ENCODE peak calls at places on chromosomes 3 and 15, in eight cellular contexts. One of them, this sample, is unnamed.

GRCh38 chr3:197791120-197792018 is at the start of gene LRCH3:
- DNase-seq in adrenal gland: peak
- DNase-seq in AG09309: no peak
- DNase-seq in thoracic aorta: peak
- DNase-seq in SK-N-SH: peak
- DNase-seq in Panc1: no peak
- DNase-seq in colonic mucosa: peak
- DNase-seq in uterus: peak
- DNase-seq in this sample: peak

GRCh38 chr15:22979069-22979698 is 984 bp downstream of the CYFIP1 start:
- DNase-seq in adrenal gland: peak
- DNase-seq in AG09309: no peak
- DNase-seq in thoracic aorta: no peak
- DNase-seq in SK-N-SH: peak
- DNase-seq in Panc1: no peak
- DNase-seq in colonic mucosa: peak
- DNase-seq in uterus: no peak
- DNase-seq in this sample: peak

GRCh38 chr3:9019244-9019961 is 56.1 kb upstream of the RAD18 start:
- DNase-seq in adrenal gland: no peak
- DNase-seq in AG09309: no peak
- DNase-seq in thoracic aorta: no peak
- DNase-seq in SK-N-SH: no peak
- DNase-seq in Panc1: no peak
- DNase-seq in colonic mucosa: no peak
- DNase-seq in uterus: no peak
- DNase-seq in this sample: no peak

GRCh38 chr15:93030430-93031102 is 58.4 kb downstream of the RGMA start:
- DNase-seq in adrenal gland: peak
- DNase-seq in AG09309: no peak
- DNase-seq in thoracic aorta: peak
- DNase-seq in SK-N-SH: peak
- DNase-seq in Panc1: peak
- DNase-seq in colonic mucosa: peak
- DNase-seq in uterus: peak
- DNase-seq in this sample: peak

GRCh38 chr3:177236704-177237103 is 39.4 kb upstream of the TBL1XR1 start:
- DNase-seq in adrenal gland: no peak
- DNase-seq in AG09309: no peak
- DNase-seq in thoracic aorta: no peak
- DNase-seq in SK-N-SH: no peak
- DNase-seq in Panc1: no peak
- DNase-seq in colonic mucosa: no peak
- DNase-seq in uterus: no peak
- DNase-seq in this sample: no peak

GRCh38 chr15:69979783-69980182 is 117.9 kb downstream of the TLE3 start:
- DNase-seq in adrenal gland: no peak
- DNase-seq in AG09309: no peak
- DNase-seq in thoracic aorta: no peak
- DNase-seq in SK-N-SH: no peak
- DNase-seq in Panc1: no peak
- DNase-seq in colonic mucosa: no peak
- DNase-seq in uterus: no peak
- DNase-seq in this sample: no peak

GRCh38 chr3:101853971-101854370 is 4.7 kb downstream of the NFKBIZ start:
- DNase-seq in adrenal gland: no peak
- DNase-seq in AG09309: no peak
- DNase-seq in thoracic aorta: no peak
- DNase-seq in SK-N-SH: no peak
- DNase-seq in Panc1: no peak
- DNase-seq in colonic mucosa: no peak
- DNase-seq in uterus: no peak
- DNase-seq in this sample: no peak

GRCh38 chr15:83066034-83066760 is 855 bp downstream of the BTBD1 start:
- DNase-seq in adrenal gland: no peak
- DNase-seq in AG09309: no peak
- DNase-seq in thoracic aorta: no peak
- DNase-seq in SK-N-SH: no peak
- DNase-seq in Panc1: no peak
- DNase-seq in colonic mucosa: peak
- DNase-seq in uterus: no peak
- DNase-seq in this sample: no peak

GRCh38 chr3:137768361-137769320 is 4.5 kb downstream of the SOX14 start:
- DNase-seq in adrenal gland: no peak
- DNase-seq in AG09309: no peak
- DNase-seq in thoracic aorta: no peak
- DNase-seq in SK-N-SH: peak
- DNase-seq in Panc1: no peak
- DNase-seq in colonic mucosa: no peak
- DNase-seq in uterus: no peak
- DNase-seq in this sample: no peak

GRCh38 chr3:56133423-56133822 is 334.8 kb downstream of the ERC2 start:
- DNase-seq in adrenal gland: no peak
- DNase-seq in AG09309: peak
- DNase-seq in thoracic aorta: no peak
- DNase-seq in SK-N-SH: no peak
- DNase-seq in Panc1: no peak
- DNase-seq in colonic mucosa: no peak
- DNase-seq in uterus: no peak
- DNase-seq in this sample: no peak

GRCh38 chr15:66231421-66232266 is 21.9 kb downstream of the MEGF11 start:
- DNase-seq in adrenal gland: no peak
- DNase-seq in AG09309: no peak
- DNase-seq in thoracic aorta: no peak
- DNase-seq in SK-N-SH: peak
- DNase-seq in Panc1: no peak
- DNase-seq in colonic mucosa: no peak
- DNase-seq in uterus: no peak
- DNase-seq in this sample: no peak

GRCh38 chr3:122952509-122952908 is 75.1 kb downstream of the SEMA5B start:
- DNase-seq in adrenal gland: no peak
- DNase-seq in AG09309: no peak
- DNase-seq in thoracic aorta: no peak
- DNase-seq in SK-N-SH: no peak
- DNase-seq in Panc1: no peak
- DNase-seq in colonic mucosa: no peak
- DNase-seq in uterus: no peak
- DNase-seq in this sample: no peak

GRCh38 chr3:177777699-177778098 is 580.4 kb upstream of the TBL1XR1 start:
- DNase-seq in adrenal gland: peak
- DNase-seq in AG09309: no peak
- DNase-seq in thoracic aorta: no peak
- DNase-seq in SK-N-SH: peak
- DNase-seq in Panc1: peak
- DNase-seq in colonic mucosa: peak
- DNase-seq in uterus: no peak
- DNase-seq in this sample: peak

GRCh38 chr15:75659141-75659771 is 11.5 kb downstream of the SNX33 start:
- DNase-seq in adrenal gland: no peak
- DNase-seq in AG09309: no peak
- DNase-seq in thoracic aorta: no peak
- DNase-seq in SK-N-SH: no peak
- DNase-seq in Panc1: no peak
- DNase-seq in colonic mucosa: no peak
- DNase-seq in uterus: no peak
- DNase-seq in this sample: no peak

DNA sequence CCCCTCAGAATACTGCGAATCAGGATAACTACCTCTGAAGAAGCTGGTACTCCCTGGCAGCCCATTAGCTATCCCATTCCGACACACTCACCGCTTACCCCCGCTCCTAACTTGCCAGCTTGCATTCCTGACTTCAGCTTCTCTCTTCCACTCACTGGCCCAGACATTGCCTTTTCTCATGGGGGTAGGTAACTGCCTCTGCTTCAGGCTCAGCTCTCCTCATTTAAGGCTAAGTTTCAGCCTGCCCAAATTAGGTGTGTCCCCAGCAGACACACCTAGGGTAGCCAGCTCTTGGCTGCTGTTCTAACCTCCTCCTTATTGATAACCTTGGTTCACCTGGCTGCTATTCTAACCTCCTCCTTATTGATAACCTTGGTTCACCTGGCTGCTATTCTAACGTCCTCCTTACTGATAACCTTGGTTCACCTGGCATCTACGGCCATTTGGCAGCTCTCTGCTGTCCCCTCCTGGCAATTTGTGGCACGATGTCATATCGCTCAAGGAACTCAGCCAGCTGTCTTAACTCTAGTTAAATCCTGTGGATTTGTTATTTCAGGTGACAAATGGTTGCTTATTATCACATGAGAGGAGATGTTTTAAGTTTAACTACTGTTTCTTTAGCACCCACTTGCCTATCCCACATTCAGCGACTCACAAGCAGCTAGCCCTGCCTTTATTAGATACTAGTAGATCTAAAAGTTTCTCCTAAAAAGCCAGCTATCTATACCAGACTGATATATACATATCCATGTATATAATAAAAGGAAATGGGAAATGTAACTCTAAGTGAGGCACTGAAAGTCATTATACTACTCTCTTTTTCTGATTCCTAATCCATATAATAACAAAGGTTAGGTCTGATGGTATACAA is 106.5 kb upstream of the ACP3 start:
- DNase-seq in adrenal gland: peak
- DNase-seq in AG09309: no peak
- DNase-seq in thoracic aorta: no peak
- DNase-seq in SK-N-SH: peak
- DNase-seq in Panc1: peak
- DNase-seq in colonic mucosa: peak
- DNase-seq in uterus: no peak
- DNase-seq in this sample: peak
- TF ChIP-seq CTCF in adrenal gland: peak
- TF ChIP-seq CTCF in AG09309: peak
- TF ChIP-seq CTCF in thoracic aorta: no peak
- TF ChIP-seq CTCF in SK-N-SH: peak
- TF ChIP-seq CTCF in Panc1: peak
- TF ChIP-seq CTCF in colonic mucosa: peak
- TF ChIP-seq CTCF in uterus: no peak
- TF ChIP-seq CTCF in this sample: peak

GRCh38 chr15:96343529-96344072 is 13.1 kb downstream of the NR2F2 start:
- DNase-seq in adrenal gland: no peak
- DNase-seq in AG09309: no peak
- DNase-seq in thoracic aorta: no peak
- DNase-seq in SK-N-SH: no peak
- DNase-seq in Panc1: no peak
- DNase-seq in colonic mucosa: peak
- DNase-seq in uterus: no peak
- DNase-seq in this sample: no peak
- H3K4me3 ChIP-seq in adrenal gland: no peak
- H3K4me3 ChIP-seq in AG09309: no peak
- H3K4me3 ChIP-seq in thoracic aorta: no peak
- H3K4me3 ChIP-seq in SK-N-SH: no peak
- H3K4me3 ChIP-seq in Panc1: no peak
- H3K4me3 ChIP-seq in colonic mucosa: no peak
- H3K4me3 ChIP-seq in uterus: peak
- H3K4me3 ChIP-seq in this sample: no peak

GRCh38 chr3:170089862-170090600 is 52.2 kb downstream of the GPR160 start:
- DNase-seq in adrenal gland: no peak
- DNase-seq in AG09309: no peak
- DNase-seq in thoracic aorta: no peak
- DNase-seq in SK-N-SH: no peak
- DNase-seq in Panc1: no peak
- DNase-seq in colonic mucosa: no peak
- DNase-seq in uterus: no peak
- DNase-seq in this sample: no peak
- TF ChIP-seq CTCF in adrenal gland: no peak
- TF ChIP-seq CTCF in AG09309: no peak
- TF ChIP-seq CTCF in thoracic aorta: no peak
- TF ChIP-seq CTCF in SK-N-SH: no peak
- TF ChIP-seq CTCF in Panc1: no peak
- TF ChIP-seq CTCF in colonic mucosa: no peak
- TF ChIP-seq CTCF in uterus: no peak
- TF ChIP-seq CTCF in this sample: no peak

DNA sequence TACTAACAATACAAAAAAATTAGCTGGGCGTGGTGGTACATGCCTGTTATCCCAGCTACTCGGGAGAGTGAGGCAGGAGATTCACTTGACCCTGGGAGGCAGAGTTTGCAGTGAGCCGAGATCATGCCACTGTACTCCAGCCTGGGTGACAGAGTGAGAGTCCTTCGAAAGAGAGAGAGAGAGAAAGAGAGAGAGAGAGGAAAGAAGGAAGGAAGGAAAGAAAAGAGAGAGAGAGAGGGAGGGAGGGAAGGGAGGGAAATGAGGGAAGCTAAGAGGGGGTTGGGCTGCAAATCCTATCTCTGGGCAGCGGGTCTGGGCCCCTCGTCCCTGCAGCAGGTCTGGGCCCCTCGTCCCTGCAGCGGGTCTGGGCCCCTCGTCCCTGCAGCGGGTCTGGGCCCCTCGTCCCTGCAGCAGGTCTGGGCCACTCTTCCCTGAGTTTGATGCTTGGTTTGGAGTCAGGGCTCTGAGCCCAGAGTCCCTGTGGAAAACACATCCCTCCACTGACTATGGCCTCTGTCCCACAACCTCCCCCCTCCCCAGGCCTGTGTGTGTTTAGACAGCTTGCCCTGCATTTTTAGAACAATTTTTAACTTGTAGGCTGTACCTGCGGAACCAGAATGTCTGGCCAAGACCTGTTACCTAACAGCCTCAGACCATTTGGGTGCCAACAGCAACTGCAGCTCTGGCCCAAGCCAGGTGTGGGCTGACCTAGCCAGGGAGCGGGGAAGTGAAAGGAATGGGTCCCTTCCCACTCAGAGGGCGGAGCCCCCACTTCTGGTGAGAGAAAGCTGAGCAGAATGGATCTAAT is 60.2 kb upstream of the TFRC start:
- DNase-seq in adrenal gland: no peak
- DNase-seq in AG09309: no peak
- DNase-seq in thoracic aorta: no peak
- DNase-seq in SK-N-SH: no peak
- DNase-seq in Panc1: no peak
- DNase-seq in colonic mucosa: no peak
- DNase-seq in uterus: no peak
- DNase-seq in this sample: no peak
- H3K4me3 ChIP-seq in adrenal gland: no peak
- H3K4me3 ChIP-seq in AG09309: no peak
- H3K4me3 ChIP-seq in thoracic aorta: no peak
- H3K4me3 ChIP-seq in SK-N-SH: no peak
- H3K4me3 ChIP-seq in Panc1: no peak
- H3K4me3 ChIP-seq in colonic mucosa: no peak
- H3K4me3 ChIP-seq in uterus: no peak
- H3K4me3 ChIP-seq in this sample: no peak

GRCh38 chr3:169562988-169563774 is 100.3 kb downstream of the MECOM start:
- DNase-seq in adrenal gland: no peak
- DNase-seq in AG09309: no peak
- DNase-seq in thoracic aorta: no peak
- DNase-seq in SK-N-SH: no peak
- DNase-seq in Panc1: no peak
- DNase-seq in colonic mucosa: no peak
- DNase-seq in uterus: no peak
- DNase-seq in this sample: no peak
- TF ChIP-seq CTCF in adrenal gland: no peak
- TF ChIP-seq CTCF in AG09309: peak
- TF ChIP-seq CTCF in thoracic aorta: peak
- TF ChIP-seq CTCF in SK-N-SH: no peak
- TF ChIP-seq CTCF in Panc1: peak
- TF ChIP-seq CTCF in colonic mucosa: no peak
- TF ChIP-seq CTCF in uterus: no peak
- TF ChIP-seq CTCF in this sample: peak

GRCh38 chr3:20904674-20905073 is 718.7 kb upstream of the SGO1 start:
- DNase-seq in adrenal gland: no peak
- DNase-seq in AG09309: no peak
- DNase-seq in thoracic aorta: no peak
- DNase-seq in SK-N-SH: no peak
- DNase-seq in Panc1: no peak
- DNase-seq in colonic mucosa: no peak
- DNase-seq in uterus: no peak
- DNase-seq in this sample: no peak

GRCh38 chr3:20898962-20899361 is 713.0 kb upstream of the SGO1 start:
- DNase-seq in adrenal gland: no peak
- DNase-seq in AG09309: no peak
- DNase-seq in thoracic aorta: no peak
- DNase-seq in SK-N-SH: no peak
- DNase-seq in Panc1: no peak
- DNase-seq in colonic mucosa: no peak
- DNase-seq in uterus: no peak
- DNase-seq in this sample: no peak
- H3K4me3 ChIP-seq in adrenal gland: no peak
- H3K4me3 ChIP-seq in AG09309: no peak
- H3K4me3 ChIP-seq in thoracic aorta: no peak
- H3K4me3 ChIP-seq in SK-N-SH: no peak
- H3K4me3 ChIP-seq in Panc1: no peak
- H3K4me3 ChIP-seq in colonic mucosa: no peak
- H3K4me3 ChIP-seq in uterus: no peak
- H3K4me3 ChIP-seq in this sample: no peak

This sample was measured in BE2C.